ENCODE peak calls at places on chromosome 17, in eight cellular contexts. One of them, this sample, is unnamed.
A peak's percentile ranks its signal among the peaks of the same experiment; 100 is the strongest.

GRCh38 chr17:49924116-49924515 is 44.9 kb upstream of the DLX4 start:
- DNase-seq in activated T-helper 9 cell treated with anti-CD3 and anti-CD28 coated beads, Interleukin-2, amount 50 U/mL, for 16 hours: no peak
- DNase-seq in KG1: no peak
- DNase-seq in activated naive CD8-positive, alpha-beta T cell treated with anti-CD3 and anti-CD28 coated beads for 36 hours: no peak
- DNase-seq in T-helper 2 cell: no peak
- DNase-seq in stimulated activated CD4-positive, alpha-beta T cell treated with anti-CD3 and anti-CD28 coated beads, TNF-alpha, amount 100 ng/mL, for 48 hours: no peak
- DNase-seq in activated CD4-positive, alpha-beta T cell treated with anti-CD3 and anti-CD28 coated beads for 4 hours: no peak
- DNase-seq in A549: no peak
- DNase-seq in this sample: no peak

GRCh38 chr17:82241183-82241925 is 12.5 kb downstream of the SLC16A3 start:
- DNase-seq in activated CD4-positive, alpha-beta T cell treated with anti-CD3 and anti-CD28 coated beads for 4 hours: peak; percentile 45
- DNase-seq in stimulated activated CD4-positive, alpha-beta T cell treated with anti-CD3 and anti-CD28 coated beads, TNF-alpha, amount 100 ng/mL, for 48 hours: no peak
- DNase-seq in T-helper 2 cell: no peak
- DNase-seq in activated naive CD8-positive, alpha-beta T cell treated with anti-CD3 and anti-CD28 coated beads for 36 hours: peak; percentile 57
- DNase-seq in activated T-helper 9 cell treated with anti-CD3 and anti-CD28 coated beads, Interleukin-2, amount 50 U/mL, for 16 hours: peak; percentile 23
- DNase-seq in A549: peak; percentile 74
- DNase-seq in KG1: no peak
- DNase-seq in this sample: peak; percentile 74

GRCh38 chr17:22454070-22454999 is 762.0 kb downstream of the KCNJ18 start:
- DNase-seq in T-helper 2 cell: no peak
- DNase-seq in A549: no peak
- DNase-seq in activated naive CD8-positive, alpha-beta T cell treated with anti-CD3 and anti-CD28 coated beads for 36 hours: no peak
- DNase-seq in KG1: no peak
- DNase-seq in activated CD4-positive, alpha-beta T cell treated with anti-CD3 and anti-CD28 coated beads for 4 hours: no peak
- DNase-seq in activated T-helper 9 cell treated with anti-CD3 and anti-CD28 coated beads, Interleukin-2, amount 50 U/mL, for 16 hours: no peak
- DNase-seq in stimulated activated CD4-positive, alpha-beta T cell treated with anti-CD3 and anti-CD28 coated beads, TNF-alpha, amount 100 ng/mL, for 48 hours: no peak
- DNase-seq in this sample: no peak

GRCh38 chr17:79800325-79801155 is 3.7 kb upstream of the CBX8 start:
- DNase-seq in T-helper 2 cell: no peak
- DNase-seq in KG1: no peak
- DNase-seq in activated CD4-positive, alpha-beta T cell treated with anti-CD3 and anti-CD28 coated beads for 4 hours: no peak
- DNase-seq in activated T-helper 9 cell treated with anti-CD3 and anti-CD28 coated beads, Interleukin-2, amount 50 U/mL, for 16 hours: no peak
- DNase-seq in activated naive CD8-positive, alpha-beta T cell treated with anti-CD3 and anti-CD28 coated beads for 36 hours: peak; percentile 74
- DNase-seq in stimulated activated CD4-positive, alpha-beta T cell treated with anti-CD3 and anti-CD28 coated beads, TNF-alpha, amount 100 ng/mL, for 48 hours: no peak
- DNase-seq in A549: no peak
- DNase-seq in this sample: peak; percentile 54

GRCh38 chr17:18920911-18921441 is 31.0 kb upstream of the SLC5A10 start:
- DNase-seq in activated naive CD8-positive, alpha-beta T cell treated with anti-CD3 and anti-CD28 coated beads for 36 hours: no peak
- DNase-seq in A549: no peak
- DNase-seq in T-helper 2 cell: no peak
- DNase-seq in KG1: no peak
- DNase-seq in activated T-helper 9 cell treated with anti-CD3 and anti-CD28 coated beads, Interleukin-2, amount 50 U/mL, for 16 hours: no peak
- DNase-seq in stimulated activated CD4-positive, alpha-beta T cell treated with anti-CD3 and anti-CD28 coated beads, TNF-alpha, amount 100 ng/mL, for 48 hours: no peak
- DNase-seq in activated CD4-positive, alpha-beta T cell treated with anti-CD3 and anti-CD28 coated beads for 4 hours: no peak
- DNase-seq in this sample: peak; percentile 13

GRCh38 chr17:75778861-75779249 is 5.8 kb upstream of the UNK start:
- DNase-seq in T-helper 2 cell: peak; percentile 72
- DNase-seq in stimulated activated CD4-positive, alpha-beta T cell treated with anti-CD3 and anti-CD28 coated beads, TNF-alpha, amount 100 ng/mL, for 48 hours: no peak
- DNase-seq in activated naive CD8-positive, alpha-beta T cell treated with anti-CD3 and anti-CD28 coated beads for 36 hours: no peak
- DNase-seq in activated CD4-positive, alpha-beta T cell treated with anti-CD3 and anti-CD28 coated beads for 4 hours: no peak
- DNase-seq in A549: peak; percentile 74
- DNase-seq in activated T-helper 9 cell treated with anti-CD3 and anti-CD28 coated beads, Interleukin-2, amount 50 U/mL, for 16 hours: no peak
- DNase-seq in KG1: no peak
- DNase-seq in this sample: no peak

GRCh38 chr17:37239690-37240344 is 136.0 kb upstream of the C17orf78 start:
- DNase-seq in A549: peak; percentile 21
- DNase-seq in stimulated activated CD4-positive, alpha-beta T cell treated with anti-CD3 and anti-CD28 coated beads, TNF-alpha, amount 100 ng/mL, for 48 hours: no peak
- DNase-seq in activated naive CD8-positive, alpha-beta T cell treated with anti-CD3 and anti-CD28 coated beads for 36 hours: no peak
- DNase-seq in KG1: no peak
- DNase-seq in activated T-helper 9 cell treated with anti-CD3 and anti-CD28 coated beads, Interleukin-2, amount 50 U/mL, for 16 hours: no peak
- DNase-seq in activated CD4-positive, alpha-beta T cell treated with anti-CD3 and anti-CD28 coated beads for 4 hours: no peak
- DNase-seq in T-helper 2 cell: no peak
- DNase-seq in this sample: peak; percentile 62

GRCh38 chr17:12789075-12789975 is at the start of gene ARHGAP44:
- DNase-seq in KG1: peak; percentile 0
- DNase-seq in stimulated activated CD4-positive, alpha-beta T cell treated with anti-CD3 and anti-CD28 coated beads, TNF-alpha, amount 100 ng/mL, for 48 hours: peak; percentile 2
- DNase-seq in activated CD4-positive, alpha-beta T cell treated with anti-CD3 and anti-CD28 coated beads for 4 hours: no peak
- DNase-seq in T-helper 2 cell: no peak
- DNase-seq in activated T-helper 9 cell treated with anti-CD3 and anti-CD28 coated beads, Interleukin-2, amount 50 U/mL, for 16 hours: no peak
- DNase-seq in activated naive CD8-positive, alpha-beta T cell treated with anti-CD3 and anti-CD28 coated beads for 36 hours: peak; percentile 34
- DNase-seq in A549: peak; percentile 77
- DNase-seq in this sample: peak; percentile 65

GRCh38 chr17:12020595-12021590 is at the start of gene MAP2K4:
- DNase-seq in activated CD4-positive, alpha-beta T cell treated with anti-CD3 and anti-CD28 coated beads for 4 hours: peak; percentile 88
- DNase-seq in A549: peak; percentile 91
- DNase-seq in activated naive CD8-positive, alpha-beta T cell treated with anti-CD3 and anti-CD28 coated beads for 36 hours: peak; percentile 95
- DNase-seq in KG1: peak; percentile 8
- DNase-seq in stimulated activated CD4-positive, alpha-beta T cell treated with anti-CD3 and anti-CD28 coated beads, TNF-alpha, amount 100 ng/mL, for 48 hours: peak; percentile 85
- DNase-seq in T-helper 2 cell: peak; percentile 87
- DNase-seq in activated T-helper 9 cell treated with anti-CD3 and anti-CD28 coated beads, Interleukin-2, amount 50 U/mL, for 16 hours: peak; percentile 92
- DNase-seq in this sample: peak; percentile 90

GRCh38 chr17:61635913-61636432 is 45.0 kb upstream of the NACA2 start:
- DNase-seq in activated CD4-positive, alpha-beta T cell treated with anti-CD3 and anti-CD28 coated beads for 4 hours: peak; percentile 26
- DNase-seq in stimulated activated CD4-positive, alpha-beta T cell treated with anti-CD3 and anti-CD28 coated beads, TNF-alpha, amount 100 ng/mL, for 48 hours: peak; percentile 16
- DNase-seq in activated naive CD8-positive, alpha-beta T cell treated with anti-CD3 and anti-CD28 coated beads for 36 hours: peak; percentile 18
- DNase-seq in activated T-helper 9 cell treated with anti-CD3 and anti-CD28 coated beads, Interleukin-2, amount 50 U/mL, for 16 hours: peak; percentile 7
- DNase-seq in T-helper 2 cell: peak; percentile 15
- DNase-seq in KG1: peak; percentile 66
- DNase-seq in A549: peak; percentile 66
- DNase-seq in this sample: peak; percentile 79

GRCh38 chr17:51371732-51372151 is 111.4 kb downstream of the UTP18 start:
- DNase-seq in T-helper 2 cell: no peak
- DNase-seq in KG1: no peak
- DNase-seq in activated naive CD8-positive, alpha-beta T cell treated with anti-CD3 and anti-CD28 coated beads for 36 hours: peak; percentile 38
- DNase-seq in activated T-helper 9 cell treated with anti-CD3 and anti-CD28 coated beads, Interleukin-2, amount 50 U/mL, for 16 hours: no peak
- DNase-seq in A549: peak; percentile 86
- DNase-seq in stimulated activated CD4-positive, alpha-beta T cell treated with anti-CD3 and anti-CD28 coated beads, TNF-alpha, amount 100 ng/mL, for 48 hours: no peak
- DNase-seq in activated CD4-positive, alpha-beta T cell treated with anti-CD3 and anti-CD28 coated beads for 4 hours: peak; percentile 56
- DNase-seq in this sample: peak; percentile 57

GRCh38 chr17:57447357-57448019 is 191.2 kb downstream of the MSI2 start:
- DNase-seq in activated naive CD8-positive, alpha-beta T cell treated with anti-CD3 and anti-CD28 coated beads for 36 hours: no peak
- DNase-seq in stimulated activated CD4-positive, alpha-beta T cell treated with anti-CD3 and anti-CD28 coated beads, TNF-alpha, amount 100 ng/mL, for 48 hours: no peak
- DNase-seq in KG1: no peak
- DNase-seq in activated CD4-positive, alpha-beta T cell treated with anti-CD3 and anti-CD28 coated beads for 4 hours: no peak
- DNase-seq in T-helper 2 cell: no peak
- DNase-seq in A549: no peak
- DNase-seq in activated T-helper 9 cell treated with anti-CD3 and anti-CD28 coated beads, Interleukin-2, amount 50 U/mL, for 16 hours: no peak
- DNase-seq in this sample: no peak

GRCh38 chr17:1563786-1564613 is 1.4 kb upstream of the PITPNA start:
- DNase-seq in activated T-helper 9 cell treated with anti-CD3 and anti-CD28 coated beads, Interleukin-2, amount 50 U/mL, for 16 hours: no peak
- DNase-seq in activated naive CD8-positive, alpha-beta T cell treated with anti-CD3 and anti-CD28 coated beads for 36 hours: no peak
- DNase-seq in A549: peak; percentile 39
- DNase-seq in stimulated activated CD4-positive, alpha-beta T cell treated with anti-CD3 and anti-CD28 coated beads, TNF-alpha, amount 100 ng/mL, for 48 hours: no peak
- DNase-seq in activated CD4-positive, alpha-beta T cell treated with anti-CD3 and anti-CD28 coated beads for 4 hours: no peak
- DNase-seq in KG1: no peak
- DNase-seq in T-helper 2 cell: no peak
- DNase-seq in this sample: no peak

GRCh38 chr17:51948128-51948527 is 210.4 kb downstream of the CA10 start:
- DNase-seq in T-helper 2 cell: no peak
- DNase-seq in KG1: no peak
- DNase-seq in A549: no peak
- DNase-seq in activated naive CD8-positive, alpha-beta T cell treated with anti-CD3 and anti-CD28 coated beads for 36 hours: no peak
- DNase-seq in activated T-helper 9 cell treated with anti-CD3 and anti-CD28 coated beads, Interleukin-2, amount 50 U/mL, for 16 hours: no peak
- DNase-seq in activated CD4-positive, alpha-beta T cell treated with anti-CD3 and anti-CD28 coated beads for 4 hours: no peak
- DNase-seq in stimulated activated CD4-positive, alpha-beta T cell treated with anti-CD3 and anti-CD28 coated beads, TNF-alpha, amount 100 ng/mL, for 48 hours: no peak
- DNase-seq in this sample: no peak

GRCh38 chr17:41620583-41621434 is 3.6 kb downstream of the KRT17 start:
- DNase-seq in activated CD4-positive, alpha-beta T cell treated with anti-CD3 and anti-CD28 coated beads for 4 hours: no peak
- DNase-seq in stimulated activated CD4-positive, alpha-beta T cell treated with anti-CD3 and anti-CD28 coated beads, TNF-alpha, amount 100 ng/mL, for 48 hours: no peak
- DNase-seq in KG1: no peak
- DNase-seq in activated naive CD8-positive, alpha-beta T cell treated with anti-CD3 and anti-CD28 coated beads for 36 hours: no peak
- DNase-seq in activated T-helper 9 cell treated with anti-CD3 and anti-CD28 coated beads, Interleukin-2, amount 50 U/mL, for 16 hours: no peak
- DNase-seq in T-helper 2 cell: no peak
- DNase-seq in A549: no peak
- DNase-seq in this sample: peak; percentile 55

GRCh38 chr17:83181991-83182619 is 102.7 kb downstream of the METRNL start:
- DNase-seq in A549: no peak
- DNase-seq in activated T-helper 9 cell treated with anti-CD3 and anti-CD28 coated beads, Interleukin-2, amount 50 U/mL, for 16 hours: no peak
- DNase-seq in stimulated activated CD4-positive, alpha-beta T cell treated with anti-CD3 and anti-CD28 coated beads, TNF-alpha, amount 100 ng/mL, for 48 hours: no peak
- DNase-seq in activated naive CD8-positive, alpha-beta T cell treated with anti-CD3 and anti-CD28 coated beads for 36 hours: no peak
- DNase-seq in T-helper 2 cell: no peak
- DNase-seq in activated CD4-positive, alpha-beta T cell treated with anti-CD3 and anti-CD28 coated beads for 4 hours: no peak
- DNase-seq in KG1: no peak
- DNase-seq in this sample: no peak

GRCh38 chr17:42928714-42929496 is 28.3 kb downstream of the G6PC1 start:
- DNase-seq in KG1: peak; percentile 78
- DNase-seq in T-helper 2 cell: no peak
- DNase-seq in activated T-helper 9 cell treated with anti-CD3 and anti-CD28 coated beads, Interleukin-2, amount 50 U/mL, for 16 hours: no peak
- DNase-seq in stimulated activated CD4-positive, alpha-beta T cell treated with anti-CD3 and anti-CD28 coated beads, TNF-alpha, amount 100 ng/mL, for 48 hours: peak; percentile 29
- DNase-seq in activated CD4-positive, alpha-beta T cell treated with anti-CD3 and anti-CD28 coated beads for 4 hours: no peak
- DNase-seq in activated naive CD8-positive, alpha-beta T cell treated with anti-CD3 and anti-CD28 coated beads for 36 hours: peak; percentile 41
- DNase-seq in A549: peak; percentile 93
- DNase-seq in this sample: peak; percentile 91

GRCh38 chr17:77423589-77424451 is 283.1 kb downstream of the SEC14L1 start:
- DNase-seq in stimulated activated CD4-positive, alpha-beta T cell treated with anti-CD3 and anti-CD28 coated beads, TNF-alpha, amount 100 ng/mL, for 48 hours: no peak
- DNase-seq in A549: peak; percentile 68
- DNase-seq in activated T-helper 9 cell treated with anti-CD3 and anti-CD28 coated beads, Interleukin-2, amount 50 U/mL, for 16 hours: no peak
- DNase-seq in activated CD4-positive, alpha-beta T cell treated with anti-CD3 and anti-CD28 coated beads for 4 hours: no peak
- DNase-seq in T-helper 2 cell: no peak
- DNase-seq in KG1: no peak
- DNase-seq in activated naive CD8-positive, alpha-beta T cell treated with anti-CD3 and anti-CD28 coated beads for 36 hours: no peak
- DNase-seq in this sample: peak; percentile 98

GRCh38 chr17:72760368-72760767 is 332.1 kb downstream of the SLC39A11 start:
- DNase-seq in activated T-helper 9 cell treated with anti-CD3 and anti-CD28 coated beads, Interleukin-2, amount 50 U/mL, for 16 hours: no peak
- DNase-seq in KG1: no peak
- DNase-seq in activated naive CD8-positive, alpha-beta T cell treated with anti-CD3 and anti-CD28 coated beads for 36 hours: no peak
- DNase-seq in activated CD4-positive, alpha-beta T cell treated with anti-CD3 and anti-CD28 coated beads for 4 hours: no peak
- DNase-seq in A549: no peak
- DNase-seq in T-helper 2 cell: no peak
- DNase-seq in stimulated activated CD4-positive, alpha-beta T cell treated with anti-CD3 and anti-CD28 coated beads, TNF-alpha, amount 100 ng/mL, for 48 hours: no peak
- DNase-seq in this sample: no peak

This sample was measured in fibroblast of pulmonary artery.